ENCODE peak calls at places on chromosomes 4 and X, in four cellular contexts. Q is fibroblast of lung, N is mammary epithelial cell, G is PC-9. W is an unnamed sample.

GRCh38 chr4:95084584-95084983 is 326.8 kb downstream of the BMPR1B start:
- DNase-seq in Q (no peak), N (peak), G (peak), W (peak)

GRCh38 chr4:47031713-47032404 is 492 bp downstream of the GABRB1 start:
- DNase-seq in Q (no peak), N (peak), G (no peak), W (no peak)

GRCh38 chrX:38225093-38225492 is 4.4 kb upstream of the SRPX start:
- DNase-seq in Q (no peak), N (no peak), G (no peak), W (no peak)

GRCh38 chr4:36244257-36245084 is at the start of gene ARAP2:
- DNase-seq in Q (peak), N (peak), G (peak), W (peak)

GRCh38 chrX:19875051-19875432 is 12.4 kb downstream of the SH3KBP1 start:
- DNase-seq in Q (no peak), N (no peak), G (no peak), W (no peak)

GRCh38 chr4:88244821-88245579 is 39.4 kb downstream of the PPM1K start:
- DNase-seq in Q (no peak), N (no peak), G (no peak), W (no peak)

GRCh38 chr4:181823183-181823582 is 420.0 kb upstream of the TENM3 start:
- DNase-seq in Q (no peak), N (no peak), G (no peak), W (no peak)

GRCh38 chrX:29666361-29666760 is 549.0 kb upstream of the MAGEB2 start:
- DNase-seq in Q (no peak), N (no peak), G (no peak), W (no peak)

GRCh38 chr4:127421418-127421817 is 211.3 kb upstream of the INTU start:
- DNase-seq in Q (peak), N (no peak), G (no peak), W (no peak)

GRCh38 chr4:122038896-122039295 is 87.0 kb upstream of the TRPC3 start:
- DNase-seq in Q (peak), N (no peak), G (no peak), W (no peak)

GRCh38 chrX:8738588-8739189 is 6.8 kb upstream of the ANOS1 start:
- DNase-seq in Q (peak), N (no peak), G (peak), W (peak)

GRCh38 chr4:183098080-183098722 is 856 bp upstream of the WWC2 start:
- DNase-seq in Q (peak), N (no peak), G (peak), W (peak)

GRCh38 chrX:111270339-111270738 is at the start of gene CAPN6:
- DNase-seq in Q (no peak), N (peak), G (no peak), W (peak)

GRCh38 chr4:19051751-19052296 is 1030.3 kb upstream of the LCORL start:
- DNase-seq in Q (no peak), N (no peak), G (peak), W (no peak)

GRCh38 chr4:107592518-107592917 is 127.5 kb downstream of the PAPSS1 start:
- DNase-seq in Q (no peak), N (no peak), G (no peak), W (no peak)

GRCh38 chr4:31620476-31620875 is 900.3 kb downstream of the PCDH7 start:
- DNase-seq in Q (peak), N (no peak), G (no peak), W (no peak)

GRCh38 chr4:152079543-152080293 is 318.9 kb upstream of the GATB start:
- DNase-seq in Q (no peak), N (no peak), G (no peak), W (no peak)

GRCh38 chrX:150409964-150410363 is 46.8 kb downstream of the MAMLD1 start:
- DNase-seq in Q (no peak), N (no peak), G (no peak), W (no peak)

GRCh38 chr4:123505457-123506310 is 109.1 kb downstream of the SPRY1 start:
- DNase-seq in Q (peak), N (no peak), G (peak), W (peak)

GRCh38 chr4:87853108-87853507 is 20.3 kb downstream of the MEPE start:
- DNase-seq in Q (peak), N (peak), G (no peak), W (no peak)

GRCh38 chr4:5420266-5420665 is 288.1 kb downstream of the EVC2 start:
- DNase-seq in Q (no peak), N (no peak), G (no peak), W (no peak)

GRCh38 chr4:123073650-123074049 is 151.3 kb upstream of the NUDT6 start:
- DNase-seq in Q (no peak), N (no peak), G (no peak), W (no peak)

GRCh38 chrX:3143043-3143799 is 102.0 kb downstream of the ARSF start:
- DNase-seq in Q (no peak), N (no peak), G (no peak), W (no peak)

GRCh38 chr4:186693159-186693815 is 30.4 kb downstream of the FAT1 start:
- DNase-seq in Q (peak), N (peak), G (no peak), W (peak)

GRCh38 chrX:31213941-31214340 is 142.1 kb upstream of the FTHL17 start:
- DNase-seq in Q (peak), N (peak), G (no peak), W (peak)

GRCh38 chrX:44874481-44875184 is 1.6 kb downstream of the KDM6A start:
- DNase-seq in Q (peak), N (peak), G (peak), W (peak)

GRCh38 chrX:114675365-114675764 is 91.5 kb downstream of the HTR2C start:
- DNase-seq in Q (peak), N (no peak), G (no peak), W (no peak)

GRCh38 chrX:19578956-19579355 is 63.6 kb upstream of the MAP3K15 start:
- DNase-seq in Q (no peak), N (no peak), G (no peak), W (no peak)

GRCh38 chrX:7941390-7942042 is 14.3 kb upstream of the PNPLA4 start:
- DNase-seq in Q (peak), N (peak), G (peak), W (peak)

GRCh38 chrX:99301990-99302389 is 1108.1 kb downstream of the PCDH19 start:
- DNase-seq in Q (no peak), N (no peak), G (no peak), W (no peak)

GRCh38 chr4:36285784-36286480 is 4.5 kb downstream of the DTHD1 start:
- DNase-seq in Q (no peak), N (peak), G (no peak), W (no peak)

GRCh38 chr4:54268151-54268550 is 39.1 kb downstream of the PDGFRA start:
- DNase-seq in Q (peak), N (peak), G (no peak), W (no peak)

GRCh38 chr4:2079926-2080325 is 20.8 kb downstream of the NAT8L start:
- DNase-seq in Q (no peak), N (no peak), G (no peak), W (no peak)
- TF ChIP-seq CTCF in Q (no peak), N (no peak), G (no peak), W (no peak)

DNA sequence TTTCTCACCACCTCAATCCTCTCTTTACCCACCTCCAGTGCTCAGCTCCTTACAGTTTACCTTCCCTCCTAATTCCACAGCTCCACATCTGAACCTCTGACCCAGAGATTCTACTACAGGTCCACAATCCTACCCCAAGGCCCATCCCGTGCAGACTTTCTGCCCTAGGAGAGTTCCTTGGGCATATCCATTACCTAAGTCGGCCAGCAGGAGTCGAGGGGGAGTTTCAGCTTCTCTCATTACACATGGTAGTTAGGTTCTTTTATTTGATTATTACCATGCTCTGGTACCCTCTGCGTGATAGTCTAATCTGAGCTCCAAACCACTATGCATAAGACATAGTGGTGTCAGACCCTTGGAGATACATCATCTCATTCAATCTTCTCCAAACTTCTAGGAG is 117.9 kb downstream of the SH3RF1 start:
- DNase-seq in Q (no peak), N (no peak), G (no peak), W (no peak)
- TF ChIP-seq CTCF in Q (no peak), N (peak), G (no peak), W (peak)

DNA sequence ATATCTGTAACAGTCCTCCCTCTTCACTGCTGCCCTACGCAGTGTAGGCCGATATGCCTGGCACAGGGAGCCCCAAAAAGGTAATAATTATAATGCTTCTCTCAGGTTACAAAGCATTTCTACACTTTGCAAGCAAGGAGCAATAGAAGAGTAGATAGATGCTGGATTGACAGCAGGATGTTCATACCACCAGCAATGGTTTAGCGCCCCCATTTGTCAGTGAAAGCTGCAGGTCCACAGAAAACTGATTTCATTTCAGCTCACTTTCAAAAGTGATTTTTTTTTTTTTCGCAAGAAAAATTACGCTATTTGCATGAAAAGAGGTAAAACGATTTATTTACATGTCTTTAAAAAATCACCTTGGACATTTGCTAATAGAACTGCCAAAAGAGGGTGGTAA is 34.5 kb downstream of the HPF1 start:
- DNase-seq in Q (peak), N (no peak), G (no peak), W (no peak)
- TF ChIP-seq CTCF in Q (peak), N (peak), G (no peak), W (peak)

GRCh38 chrX:104712515-104712914 is 146.5 kb downstream of the IL1RAPL2 start:
- DNase-seq in Q (no peak), N (no peak), G (no peak), W (no peak)

GRCh38 chrX:104707572-104707971 is 141.6 kb downstream of the IL1RAPL2 start:
- DNase-seq in Q (no peak), N (peak), G (no peak), W (no peak)

GRCh38 chrX:104707042-104707441 is 141.0 kb downstream of the IL1RAPL2 start:
- DNase-seq in Q (no peak), N (no peak), G (no peak), W (no peak)
- TF ChIP-seq CTCF in Q (no peak), N (no peak), G (no peak), W (no peak)

GRCh38 chrX:39476596-39476995 is 621.2 kb downstream of the BCOR start:
- DNase-seq in Q (no peak), N (no peak), G (no peak), W (no peak)

GRCh38 chrX:39477031-39477430 is 620.7 kb downstream of the BCOR start:
- DNase-seq in Q (no peak), N (no peak), G (no peak), W (no peak)

GRCh38 chrX:39477438-39478120 is 620.2 kb downstream of the BCOR start:
- DNase-seq in Q (peak), N (no peak), G (no peak), W (peak)

GRCh38 chrX:39480966-39481365 is 616.8 kb downstream of the BCOR start:
- DNase-seq in Q (no peak), N (no peak), G (no peak), W (no peak)

GRCh38 chrX:39479856-39480255 is 617.9 kb downstream of the BCOR start:
- DNase-seq in Q (no peak), N (peak), G (no peak), W (no peak)
- TF ChIP-seq CTCF in Q (no peak), N (no peak), G (no peak), W (no peak)

GRCh38 chr4:82560853-82561744 is 689 bp downstream of the TMEM150C start:
- DNase-seq in Q (no peak), N (no peak), G (peak), W (peak)

GRCh38 chr4:82559735-82560120 is 2.1 kb downstream of the TMEM150C start:
- DNase-seq in Q (no peak), N (no peak), G (no peak), W (no peak)

GRCh38 chr4:82553020-82553419 is 8.8 kb downstream of the TMEM150C start:
- DNase-seq in Q (no peak), N (no peak), G (no peak), W (no peak)

GRCh38 chr4:82551734-82552133 is 10.1 kb downstream of the TMEM150C start:
- DNase-seq in Q (no peak), N (no peak), G (no peak), W (no peak)

DNA sequence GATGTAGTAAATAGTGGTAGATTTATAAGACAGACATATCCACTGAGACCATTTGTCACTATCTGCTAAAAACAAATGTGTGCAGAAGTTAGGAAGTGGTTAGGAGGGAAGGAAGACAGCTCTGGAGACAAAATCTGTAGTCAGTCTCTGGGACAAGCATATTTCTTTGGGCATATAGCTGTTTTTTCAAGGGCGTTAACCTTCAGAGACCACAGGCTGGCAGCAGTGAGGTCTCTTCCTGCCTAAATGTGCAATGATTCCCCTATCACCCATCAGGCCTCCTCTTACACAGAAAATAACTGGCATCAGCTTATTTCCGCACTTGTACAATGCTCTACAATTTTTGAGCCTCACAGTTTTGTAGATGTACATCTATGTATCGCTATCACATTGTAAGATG is 6.5 kb downstream of the TMEM150C start:
- DNase-seq in Q (no peak), N (no peak), G (no peak), W (no peak)
- TF ChIP-seq CTCF in Q (no peak), N (no peak), G (no peak), W (no peak)

DNA sequence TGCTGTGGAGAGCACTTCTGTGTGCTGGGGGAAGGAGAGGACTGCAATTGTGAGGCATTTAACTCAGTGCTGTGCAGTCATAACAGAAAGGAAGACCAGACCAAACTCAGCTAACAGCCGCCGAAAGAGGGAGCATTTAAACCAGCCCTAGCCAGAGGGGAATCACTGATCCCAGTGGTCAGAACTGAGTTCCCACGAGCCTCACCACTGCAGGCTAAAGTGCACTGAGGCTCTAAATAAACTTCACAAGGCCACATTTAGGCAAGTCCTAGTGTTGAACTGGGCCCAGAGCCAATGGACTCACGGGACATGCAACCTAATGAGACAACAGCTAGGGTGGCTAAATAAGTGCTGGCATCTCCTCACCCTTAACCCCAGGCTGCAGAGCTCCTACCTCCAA is 20.4 kb downstream of the IQCM start:
- DNase-seq in Q (no peak), N (no peak), G (no peak), W (no peak)
- TF ChIP-seq CTCF in Q (no peak), N (no peak), G (no peak), W (no peak)

GRCh38 chrX:70762285-70762684 is 146.2 kb downstream of the TEX11 start:
- DNase-seq in Q (no peak), N (no peak), G (no peak), W (peak)
- TF ChIP-seq CTCF in Q (no peak), N (no peak), G (no peak), W (no peak)

GRCh38 chr4:188132232-188132631 is 7.0 kb upstream of the TRIML1 start:
- DNase-seq in Q (no peak), N (no peak), G (no peak), W (no peak)

GRCh38 chr4:188127157-188127874 is 11.9 kb upstream of the TRIML1 start:
- DNase-seq in Q (peak), N (peak), G (no peak), W (peak)

DNA sequence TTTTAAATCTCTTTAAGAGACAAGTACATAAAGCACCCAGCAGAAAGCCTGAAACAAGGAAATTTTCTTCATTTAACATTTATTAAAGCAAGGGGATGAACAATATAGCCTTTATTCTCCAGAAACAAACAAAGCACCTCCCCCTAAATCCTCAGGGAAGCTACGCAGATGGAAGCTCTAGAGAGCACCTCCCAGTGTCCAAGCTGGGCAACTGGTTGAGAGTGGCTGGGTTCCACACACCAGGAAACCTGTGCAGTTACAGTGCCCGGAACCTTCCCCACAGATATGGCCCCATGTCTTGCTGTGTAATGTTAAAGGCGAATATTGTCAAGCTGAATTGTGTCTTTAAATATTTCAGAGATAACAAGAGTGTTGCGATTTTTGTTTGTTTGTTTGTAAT is 8.9 kb upstream of the TRIML1 start:
- DNase-seq in Q (no peak), N (no peak), G (no peak), W (no peak)
- TF ChIP-seq CTCF in Q (no peak), N (no peak), G (no peak), W (no peak)